ENCODE peak calls at places on chromosomes 3 and 15, in eight cellular contexts. T is left ventricle myocardium inferior, F is osteocyte, H is endothelial cell, W is EL, C is testis, A is T-helper 17 cell, M is ACHN. Z is an unnamed sample.

GRCh38 chr3:70805044-70805732 is 492.8 kb upstream of the MDFIC2 start:
- DNase-seq in T (no peak), F (no peak), H (no peak), W (peak; percentile 30), C (no peak), A (no peak), M (no peak), Z (peak; percentile 14)

GRCh38 chr3:192090586-192090985 is 629.6 kb downstream of the PYDC2 start:
- DNase-seq in T (no peak), F (no peak), H (peak; percentile 10), W (peak; percentile 35), C (no peak), A (no peak), M (peak; percentile 59), Z (no peak)

GRCh38 chr3:126752303-126753190 is 48.5 kb downstream of the CHCHD6 start:
- DNase-seq in T (peak; percentile 76), F (peak; percentile 92), H (peak; percentile 86), W (peak; percentile 78), C (peak; percentile 86), A (peak; percentile 30), M (peak; percentile 62), Z (peak; percentile 51)

GRCh38 chr3:63910873-63911272 is 1.3 kb downstream of the SCAANT1 start:
- DNase-seq in T (no peak), F (no peak), H (no peak), W (peak; percentile 37), C (no peak), A (no peak), M (peak; percentile 13), Z (no peak)

GRCh38 chr3:188695251-188695650 is 476.5 kb upstream of the TPRG1 start:
- DNase-seq in T (no peak), F (no peak), H (no peak), W (no peak), C (no peak), A (no peak), M (no peak), Z (no peak)

GRCh38 chr3:38829404-38829803 is 13.4 kb upstream of the SCN10A start:
- DNase-seq in T (peak; percentile 20), F (no peak), H (no peak), W (peak; percentile 84), C (no peak), A (no peak), M (no peak), Z (peak; percentile 78)

GRCh38 chr3:69250014-69250413 is 127.6 kb upstream of the LMOD3 start:
- DNase-seq in T (no peak), F (no peak), H (peak; percentile 57), W (no peak), C (no peak), A (peak; percentile 6), M (peak; percentile 93), Z (no peak)

GRCh38 chr3:195809796-195810454 is 1.8 kb downstream of the MUC4 start:
- DNase-seq in T (no peak), F (no peak), H (no peak), W (peak; percentile 55), C (no peak), A (no peak), M (no peak), Z (no peak)

GRCh38 chr3:177195242-177195940 is 1.9 kb downstream of the TBL1XR1 start:
- DNase-seq in T (no peak), F (no peak), H (no peak), W (no peak), C (peak; percentile 37), A (no peak), M (peak; percentile 34), Z (peak; percentile 22)

GRCh38 chr15:78943692-78944091 is 1.2 kb downstream of the CTSH start:
- DNase-seq in T (no peak), F (no peak), H (no peak), W (no peak), C (no peak), A (no peak), M (no peak), Z (no peak)

GRCh38 chr3:111871809-111872623 is 13.0 kb downstream of the PHLDB2 start:
- DNase-seq in T (no peak), F (no peak), H (no peak), W (no peak), C (no peak), A (no peak), M (no peak), Z (no peak)

GRCh38 chr15:63241316-63241715 is 36.1 kb upstream of the APH1B start:
- DNase-seq in T (no peak), F (no peak), H (no peak), W (no peak), C (no peak), A (no peak), M (no peak), Z (no peak)

GRCh38 chr3:100008081-100008698 is 106.1 kb downstream of the FILIP1L start:
- DNase-seq in T (no peak), F (no peak), H (no peak), W (no peak), C (no peak), A (no peak), M (no peak), Z (no peak)

GRCh38 chr3:89474333-89475130 is 367.1 kb downstream of the EPHA3 start:
- DNase-seq in T (no peak), F (no peak), H (no peak), W (no peak), C (no peak), A (no peak), M (no peak), Z (no peak)

GRCh38 chr3:29695905-29696238 is 415.0 kb downstream of the RBMS3 start:
- DNase-seq in T (no peak), F (no peak), H (no peak), W (no peak), C (no peak), A (no peak), M (no peak), Z (no peak)

GRCh38 chr3:98690876-98691275 is 72.3 kb upstream of the ST3GAL6 start:
- DNase-seq in T (no peak), F (no peak), H (no peak), W (peak; percentile 33), C (no peak), A (no peak), M (no peak), Z (peak; percentile 52)

GRCh38 chr15:67303490-67304363 is 49.1 kb downstream of the IQCH start:
- DNase-seq in T (no peak), F (no peak), H (no peak), W (peak; percentile 24), C (peak; percentile 17), A (peak; percentile 7), M (peak; percentile 33), Z (peak; percentile 43)

GRCh38 chr3:42749025-42749752 is 23.9 kb downstream of the CCDC13 start:
- DNase-seq in T (no peak), F (no peak), H (no peak), W (no peak), C (no peak), A (no peak), M (no peak), Z (no peak)

GRCh38 chr15:31828594-31828993 is 201.7 kb upstream of the CHRNA7 start:
- DNase-seq in T (no peak), F (no peak), H (no peak), W (no peak), C (no peak), A (no peak), M (no peak), Z (no peak)

GRCh38 chr15:51706347-51706746 is 25.0 kb downstream of the SCG3 start:
- DNase-seq in T (no peak), F (no peak), H (no peak), W (peak; percentile 4), C (no peak), A (no peak), M (no peak), Z (peak; percentile 34)

GRCh38 chr3:38548154-38548931 is 52.2 kb downstream of the EXOG start:
- DNase-seq in T (no peak), F (peak; percentile 81), H (no peak), W (no peak), C (peak; percentile 2), A (no peak), M (no peak), Z (no peak)

GRCh38 chr3:168545591-168545990 is 449.9 kb upstream of the GOLIM4 start:
- DNase-seq in T (peak; percentile 45), F (no peak), H (no peak), W (no peak), C (no peak), A (no peak), M (no peak), Z (no peak)

GRCh38 chr15:66850078-66850991 is 148.3 kb downstream of the SMAD6 start:
- DNase-seq in T (peak; percentile 58), F (no peak), H (no peak), W (no peak), C (peak; percentile 23), A (no peak), M (no peak), Z (no peak)

GRCh38 chr3:50204804-50205718 is at the start of gene SLC38A3:
- DNase-seq in T (peak; percentile 35), F (no peak), H (peak; percentile 58), W (no peak), C (peak; percentile 43), A (no peak), M (no peak), Z (no peak)

GRCh38 chr3:9787714-9788113 is 4.6 kb downstream of the TADA3 start:
- DNase-seq in T (no peak), F (no peak), H (no peak), W (no peak), C (no peak), A (no peak), M (no peak), Z (no peak)

GRCh38 chr3:81436182-81436581 is 325.3 kb downstream of the GBE1 start:
- DNase-seq in T (no peak), F (no peak), H (no peak), W (no peak), C (no peak), A (no peak), M (no peak), Z (no peak)

GRCh38 chr3:147049305-147049704 is 357.0 kb downstream of the ZIC4 start:
- DNase-seq in T (no peak), F (no peak), H (no peak), W (no peak), C (no peak), A (no peak), M (no peak), Z (no peak)

GRCh38 chr3:14564741-14565140 is 24.6 kb upstream of the GRIP2 start:
- DNase-seq in T (no peak), F (no peak), H (no peak), W (no peak), C (no peak), A (no peak), M (no peak), Z (no peak)

GRCh38 chr3:124730129-124730919 is at the start of gene UMPS:
- DNase-seq in T (peak; percentile 90), F (peak; percentile 95), H (peak; percentile 90), W (peak; percentile 82), C (peak; percentile 94), A (peak; percentile 92), M (peak; percentile 80), Z (peak; percentile 77)

GRCh38 chr3:56795807-56796185 is 6.0 kb downstream of the ARHGEF3 start:
- DNase-seq in T (no peak), F (no peak), H (no peak), W (no peak), C (no peak), A (no peak), M (no peak), Z (no peak)

GRCh38 chr3:30347679-30348216 is 258.7 kb upstream of the TGFBR2 start:
- DNase-seq in T (no peak), F (no peak), H (no peak), W (peak; percentile 92), C (no peak), A (no peak), M (no peak), Z (peak; percentile 97)

GRCh38 chr3:182618085-182618732 is 175.1 kb upstream of the ATP11B start:
- DNase-seq in T (no peak), F (no peak), H (no peak), W (peak; percentile 2), C (no peak), A (no peak), M (peak; percentile 38), Z (peak; percentile 17)